ENCODE peak calls at places on chromosomes 4 and X, in six cellular contexts. One of them, this sample, is unnamed.

GRCh38 chr4:48269861-48270515 is 350 bp upstream of the TEC start:
- DNase-seq in A549: peak
- DNase-seq in WTC11: peak
- DNase-seq in HepG2: peak
- DNase-seq in K562: peak
- DNase-seq in H1: peak
- DNase-seq in this sample: peak

GRCh38 chrX:153926594-153926862 is 464 bp upstream of the ARHGAP4 start:
- DNase-seq in H1: no peak
- DNase-seq in HepG2: no peak
- DNase-seq in A549: no peak
- DNase-seq in WTC11: peak
- DNase-seq in K562: no peak
- DNase-seq in this sample: no peak

GRCh38 chr4:141329174-141329569 is 108.5 kb downstream of the ZNF330 start:
- DNase-seq in A549: peak
- DNase-seq in HepG2: no peak
- DNase-seq in WTC11: no peak
- DNase-seq in H1: no peak
- DNase-seq in K562: no peak
- DNase-seq in this sample: no peak

GRCh38 chr4:5142726-5143125 is 91.4 kb downstream of the STK32B start:
- DNase-seq in WTC11: peak
- DNase-seq in H1: peak
- DNase-seq in A549: peak
- DNase-seq in HepG2: peak
- DNase-seq in K562: peak
- DNase-seq in this sample: peak

GRCh38 chrX:7316887-7317286 is 168.9 kb upstream of the PUDP start:
- DNase-seq in WTC11: no peak
- DNase-seq in H1: no peak
- DNase-seq in K562: no peak
- DNase-seq in A549: no peak
- DNase-seq in HepG2: no peak
- DNase-seq in this sample: no peak

GRCh38 chr4:168540865-168541607 is 44.2 kb downstream of the PALLD start:
- DNase-seq in K562: no peak
- DNase-seq in WTC11: no peak
- DNase-seq in HepG2: no peak
- DNase-seq in A549: peak
- DNase-seq in H1: no peak
- DNase-seq in this sample: no peak

GRCh38 chrX:120463241-120463640 is 5.9 kb downstream of the LAMP2 start:
- DNase-seq in A549: peak
- DNase-seq in K562: peak
- DNase-seq in WTC11: no peak
- DNase-seq in HepG2: peak
- DNase-seq in H1: no peak
- DNase-seq in this sample: peak

GRCh38 chr4:37453004-37453360 is 208.4 kb downstream of the NWD2 start:
- DNase-seq in WTC11: peak
- DNase-seq in H1: peak
- DNase-seq in K562: peak
- DNase-seq in A549: peak
- DNase-seq in HepG2: peak
- DNase-seq in this sample: peak

GRCh38 chrX:13938766-13939530 is 90.7 kb downstream of the GEMIN8 start:
- DNase-seq in WTC11: no peak
- DNase-seq in A549: no peak
- DNase-seq in K562: no peak
- DNase-seq in H1: peak
- DNase-seq in HepG2: no peak
- DNase-seq in this sample: no peak

GRCh38 chrX:70970482-70970999 is 39.6 kb upstream of the SLC7A3 start:
- DNase-seq in A549: peak
- DNase-seq in K562: peak
- DNase-seq in H1: no peak
- DNase-seq in WTC11: no peak
- DNase-seq in HepG2: peak
- DNase-seq in this sample: peak

GRCh38 chr4:82890602-82890912 is 396 bp downstream of the SEC31A start:
- DNase-seq in A549: no peak
- DNase-seq in WTC11: no peak
- DNase-seq in K562: no peak
- DNase-seq in H1: no peak
- DNase-seq in HepG2: no peak
- DNase-seq in this sample: no peak

GRCh38 chrX:150211988-150212387 is 151.1 kb upstream of the MAMLD1 start:
- DNase-seq in H1: no peak
- DNase-seq in A549: no peak
- DNase-seq in K562: no peak
- DNase-seq in WTC11: no peak
- DNase-seq in HepG2: no peak
- DNase-seq in this sample: no peak

GRCh38 chrX:13142891-13143290 is 98.5 kb upstream of the FAM9C start:
- DNase-seq in A549: no peak
- DNase-seq in K562: no peak
- DNase-seq in H1: no peak
- DNase-seq in WTC11: no peak
- DNase-seq in HepG2: no peak
- DNase-seq in this sample: no peak

GRCh38 chrX:118976599-118977340 is 2.4 kb downstream of the LONRF3 start:
- DNase-seq in A549: peak
- DNase-seq in K562: peak
- DNase-seq in HepG2: no peak
- DNase-seq in H1: no peak
- DNase-seq in WTC11: no peak
- DNase-seq in this sample: no peak

GRCh38 chr4:182695009-182695408 is 222.2 kb downstream of the DCTD start:
- DNase-seq in H1: no peak
- DNase-seq in WTC11: no peak
- DNase-seq in A549: no peak
- DNase-seq in K562: no peak
- DNase-seq in HepG2: no peak
- DNase-seq in this sample: no peak

GRCh38 chrX:97398030-97398551 is 514.4 kb downstream of the RPA4 start:
- DNase-seq in HepG2: no peak
- DNase-seq in A549: no peak
- DNase-seq in WTC11: no peak
- DNase-seq in K562: no peak
- DNase-seq in H1: no peak
- DNase-seq in this sample: no peak

GRCh38 chrX:107827852-107828251 is 2.2 kb downstream of the MID2 start:
- DNase-seq in WTC11: no peak
- DNase-seq in A549: no peak
- DNase-seq in HepG2: no peak
- DNase-seq in K562: no peak
- DNase-seq in H1: no peak
- DNase-seq in this sample: no peak

GRCh38 chrX:39841604-39842003 is 256.2 kb downstream of the BCOR start:
- DNase-seq in HepG2: no peak
- DNase-seq in A549: no peak
- DNase-seq in H1: no peak
- DNase-seq in K562: no peak
- DNase-seq in WTC11: no peak
- DNase-seq in this sample: no peak

GRCh38 chr4:173698557-173699262 is 168.7 kb upstream of the HAND2 start:
- DNase-seq in WTC11: no peak
- DNase-seq in HepG2: no peak
- DNase-seq in H1: no peak
- DNase-seq in K562: no peak
- DNase-seq in A549: no peak
- DNase-seq in this sample: no peak

GRCh38 chrX:49111846-49112245 is 11.7 kb downstream of the GPKOW start:
- DNase-seq in HepG2: no peak
- DNase-seq in WTC11: no peak
- DNase-seq in H1: no peak
- DNase-seq in A549: no peak
- DNase-seq in K562: no peak
- DNase-seq in this sample: no peak

GRCh38 chrX:124346064-124346876 is at the start of gene SH2D1A:
- DNase-seq in A549: no peak
- DNase-seq in WTC11: no peak
- DNase-seq in HepG2: no peak
- DNase-seq in H1: no peak
- DNase-seq in K562: peak
- DNase-seq in this sample: no peak

GRCh38 chr4:75344915-75345314 is 169.3 kb downstream of the RCHY1 start:
- DNase-seq in A549: peak
- DNase-seq in WTC11: no peak
- DNase-seq in HepG2: no peak
- DNase-seq in H1: no peak
- DNase-seq in K562: no peak
- DNase-seq in this sample: no peak

GRCh38 chrX:46791927-46792825 is 33.3 kb upstream of the SLC9A7 start:
- DNase-seq in WTC11: peak
- DNase-seq in A549: peak
- DNase-seq in HepG2: peak
- DNase-seq in H1: no peak
- DNase-seq in K562: peak
- DNase-seq in this sample: peak

GRCh38 chr4:92198711-92199110 is 105.1 kb upstream of the GRID2 start:
- DNase-seq in HepG2: no peak
- DNase-seq in K562: no peak
- DNase-seq in H1: no peak
- DNase-seq in WTC11: no peak
- DNase-seq in A549: no peak
- DNase-seq in this sample: no peak

GRCh38 chrX:63349307-63349706 is 1.8 kb downstream of the SPIN4 start:
- DNase-seq in H1: no peak
- DNase-seq in K562: peak
- DNase-seq in A549: no peak
- DNase-seq in HepG2: no peak
- DNase-seq in WTC11: no peak
- DNase-seq in this sample: peak

DNA sequence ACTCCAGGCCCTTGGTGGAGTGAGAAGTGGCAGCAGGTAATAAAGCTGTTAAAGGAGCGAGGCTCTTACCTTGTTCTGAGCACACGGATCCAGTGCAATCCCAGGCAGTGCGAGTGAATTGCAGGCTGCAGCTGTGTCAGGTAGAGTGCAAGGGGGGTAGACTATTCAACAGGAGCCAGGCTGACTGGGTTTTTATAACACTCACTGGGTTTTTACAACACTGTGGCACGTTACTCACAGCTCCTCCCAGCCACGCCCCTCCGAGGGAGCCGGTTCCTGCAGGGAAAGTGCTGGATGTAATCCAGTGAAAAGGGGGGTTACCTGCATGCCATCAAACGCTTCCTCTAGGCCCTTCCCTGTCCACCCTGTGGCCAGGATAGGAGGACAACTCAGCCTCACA is 358 bp downstream of the FGFBP1 start:
- DNase-seq in K562: no peak
- DNase-seq in H1: peak
- DNase-seq in HepG2: no peak
- DNase-seq in A549: peak
- DNase-seq in WTC11: peak
- DNase-seq in this sample: no peak
- TF ChIP-seq JUN in K562: no peak
- TF ChIP-seq JUN in H1: no peak
- TF ChIP-seq JUN in HepG2: no peak
- TF ChIP-seq JUN in A549: no peak
- TF ChIP-seq JUN in WTC11: no peak
- TF ChIP-seq JUN in this sample: no peak

GRCh38 chr4:76539979-76540378 is 105.0 kb downstream of the SHROOM3 start:
- DNase-seq in H1: no peak
- DNase-seq in HepG2: no peak
- DNase-seq in WTC11: peak
- DNase-seq in K562: no peak
- DNase-seq in A549: no peak
- DNase-seq in this sample: no peak
- TF ChIP-seq JUN in H1: no peak
- TF ChIP-seq JUN in HepG2: no peak
- TF ChIP-seq JUN in WTC11: no peak
- TF ChIP-seq JUN in K562: no peak
- TF ChIP-seq JUN in A549: no peak
- TF ChIP-seq JUN in this sample: no peak

GRCh38 chr4:79652232-79652631 is 244.2 kb upstream of the GK2 start:
- DNase-seq in WTC11: no peak
- DNase-seq in H1: no peak
- DNase-seq in A549: no peak
- DNase-seq in K562: no peak
- DNase-seq in HepG2: peak
- DNase-seq in this sample: peak

GRCh38 chr4:79652726-79653125 is 244.7 kb upstream of the GK2 start:
- DNase-seq in A549: no peak
- DNase-seq in H1: no peak
- DNase-seq in K562: no peak
- DNase-seq in WTC11: no peak
- DNase-seq in HepG2: no peak
- DNase-seq in this sample: no peak

GRCh38 chr4:79650217-79650616 is 242.2 kb upstream of the GK2 start:
- DNase-seq in A549: no peak
- DNase-seq in HepG2: no peak
- DNase-seq in H1: no peak
- DNase-seq in WTC11: no peak
- DNase-seq in K562: no peak
- DNase-seq in this sample: no peak

GRCh38 chr4:79651516-79651915 is 243.5 kb upstream of the GK2 start:
- DNase-seq in WTC11: no peak
- DNase-seq in H1: no peak
- DNase-seq in A549: no peak
- DNase-seq in K562: no peak
- DNase-seq in HepG2: peak
- DNase-seq in this sample: peak

GRCh38 chr4:79650794-79651431 is 242.9 kb upstream of the GK2 start:
- DNase-seq in HepG2: no peak
- DNase-seq in H1: no peak
- DNase-seq in A549: no peak
- DNase-seq in WTC11: no peak
- DNase-seq in K562: no peak
- DNase-seq in this sample: peak
- TF ChIP-seq JUN in HepG2: no peak
- TF ChIP-seq JUN in H1: no peak
- TF ChIP-seq JUN in A549: no peak
- TF ChIP-seq JUN in WTC11: no peak
- TF ChIP-seq JUN in K562: no peak
- TF ChIP-seq JUN in this sample: peak

GRCh38 chr4:1395941-1396805 is 10.1 kb downstream of the NKX1-1 start:
- DNase-seq in WTC11: peak
- DNase-seq in A549: no peak
- DNase-seq in K562: no peak
- DNase-seq in H1: peak
- DNase-seq in HepG2: no peak
- DNase-seq in this sample: no peak

GRCh38 chr4:1398686-1399507 is 7.3 kb downstream of the NKX1-1 start:
- DNase-seq in K562: no peak
- DNase-seq in H1: no peak
- DNase-seq in WTC11: peak
- DNase-seq in A549: no peak
- DNase-seq in HepG2: no peak
- DNase-seq in this sample: no peak

GRCh38 chr4:1399508-1400190 is 6.6 kb downstream of the NKX1-1 start:
- DNase-seq in H1: no peak
- DNase-seq in K562: no peak
- DNase-seq in WTC11: peak
- DNase-seq in HepG2: no peak
- DNase-seq in A549: no peak
- DNase-seq in this sample: no peak

GRCh38 chr4:1396806-1397455 is 9.3 kb downstream of the NKX1-1 start:
- DNase-seq in H1: no peak
- DNase-seq in K562: no peak
- DNase-seq in A549: no peak
- DNase-seq in WTC11: no peak
- DNase-seq in HepG2: no peak
- DNase-seq in this sample: no peak

GRCh38 chr4:1393866-1394265 is 12.4 kb downstream of the NKX1-1 start:
- DNase-seq in K562: no peak
- DNase-seq in WTC11: peak
- DNase-seq in A549: no peak
- DNase-seq in H1: no peak
- DNase-seq in HepG2: no peak
- DNase-seq in this sample: no peak
- TF ChIP-seq JUN in K562: no peak
- TF ChIP-seq JUN in WTC11: no peak
- TF ChIP-seq JUN in A549: no peak
- TF ChIP-seq JUN in H1: no peak
- TF ChIP-seq JUN in HepG2: no peak
- TF ChIP-seq JUN in this sample: no peak

This sample was measured in endothelial cell of umbilical vein.